ENCODE peak calls at places on chromosomes 6 and 20, in six cellular contexts. P, D, L, M, Z and Y are unnamed samples.

GRCh38 chr20:6333110-6333509 is 210.3 kb upstream of the FERMT1 start:
- DNase-seq in P (no peak), L (no peak), M (no peak), Z (no peak), D (no peak), Y (no peak)

GRCh38 chr6:56370591-56371198 is 123.3 kb upstream of the COL21A1 start:
- DNase-seq in D (peak), P (peak), M (no peak), L (no peak), Z (peak), Y (no peak)

GRCh38 chr20:36275011-36275410 is 31.1 kb upstream of the DLGAP4 start:
- DNase-seq in P (no peak), L (no peak), M (no peak), Z (no peak), D (no peak), Y (peak)

GRCh38 chr6:99933129-99933528 is 60.9 kb downstream of the MCHR2 start:
- DNase-seq in Z (no peak), M (no peak), P (no peak), D (no peak), L (no peak), Y (no peak)

GRCh38 chr6:27575594-27576361 is 102.9 kb upstream of the ZNF184 start:
- DNase-seq in P (peak), M (no peak), Z (no peak), L (no peak), D (no peak), Y (no peak)

GRCh38 chr20:45097485-45098095 is 3.3 kb downstream of the KCNS1 start:
- DNase-seq in D (no peak), P (peak), L (no peak), M (no peak), Z (peak), Y (no peak)

GRCh38 chr20:44979090-44979621 is 12.8 kb downstream of the STK4 start:
- DNase-seq in Z (peak), M (no peak), L (no peak), D (no peak), P (peak), Y (peak)

GRCh38 chr20:51540585-51540984 is 1.9 kb downstream of the NFATC2 start:
- DNase-seq in D (no peak), L (no peak), P (no peak), M (no peak), Z (no peak), Y (no peak)

GRCh38 chr20:39103732-39104131 is 141.6 kb downstream of the DHX35 start:
- DNase-seq in P (no peak), M (no peak), Z (no peak), D (no peak), L (no peak), Y (no peak)

GRCh38 chr6:16712931-16713484 is 48.3 kb downstream of the ATXN1 start:
- DNase-seq in P (peak), L (no peak), M (no peak), D (peak), Z (no peak), Y (peak)

GRCh38 chr6:74851598-74851997 is 354.3 kb downstream of the COL12A1 start:
- DNase-seq in M (no peak), Z (no peak), D (no peak), L (no peak), P (no peak), Y (peak)

GRCh38 chr6:156507656-156508055 is 269.5 kb upstream of the ARID1B start:
- DNase-seq in D (no peak), L (no peak), P (no peak), M (no peak), Z (no peak), Y (no peak)

GRCh38 chr6:15355683-15356099 is 109.8 kb downstream of the JARID2 start:
- DNase-seq in P (no peak), M (no peak), Z (no peak), L (no peak), D (no peak), Y (no peak)

GRCh38 chr6:34142046-34142445 is 3.8 kb downstream of the GRM4 start:
- DNase-seq in L (no peak), D (no peak), M (no peak), P (no peak), Z (no peak), Y (no peak)

GRCh38 chr6:168418151-168418551 is 22.8 kb upstream of the SMOC2 start:
- DNase-seq in L (no peak), Z (no peak), P (no peak), M (no peak), D (peak), Y (peak)

GRCh38 chr6:100803264-100803663 is 77.9 kb downstream of the ASCC3 start:
- DNase-seq in P (peak), Z (no peak), D (no peak), M (no peak), L (no peak), Y (no peak)

GRCh38 chr6:127907960-127908640 is 7.2 kb upstream of the THEMIS start:
- DNase-seq in M (no peak), D (no peak), Z (no peak), P (no peak), L (no peak), Y (no peak)
- H3K4me3 ChIP-seq in M (no peak), D (no peak), Z (no peak), P (no peak), L (no peak), Y (no peak)

DNA sequence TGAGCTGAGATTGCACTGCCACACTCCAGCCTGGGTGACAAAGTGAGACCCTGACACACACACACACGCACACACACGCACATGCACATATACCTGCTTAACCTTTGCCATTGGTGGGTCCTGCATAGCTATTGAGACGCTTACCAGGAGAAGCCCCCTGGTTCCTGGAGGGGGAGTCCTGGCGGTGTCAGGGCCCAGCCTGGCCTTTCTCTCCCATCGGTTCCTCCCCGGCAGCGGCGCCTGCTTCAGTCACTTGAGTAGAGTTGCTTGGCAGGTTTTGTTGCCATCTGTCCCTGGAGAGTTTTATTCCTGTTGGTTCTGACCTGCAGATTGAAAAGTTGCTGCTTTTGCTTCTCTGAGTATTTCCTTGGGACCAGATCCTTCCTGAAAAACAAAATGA is 20.6 kb upstream of the FAM209A start:
- DNase-seq in Z (no peak), D (no peak), M (no peak), L (no peak), P (no peak), Y (peak)
- TF ChIP-seq POLR2A in Z (no peak), D (no peak), M (no peak), L (no peak), P (no peak), Y (no peak)

GRCh38 chr6:166494101-166494441 is 92.4 kb downstream of the RAMACL start:
- DNase-seq in P (no peak), D (no peak), M (no peak), Z (no peak), L (no peak), Y (no peak)

GRCh38 chr6:166495487-166496314 is 90.8 kb downstream of the RAMACL start:
- DNase-seq in D (no peak), M (no peak), L (no peak), P (no peak), Z (no peak), Y (no peak)

GRCh38 chr6:166492092-166492491 is 94.4 kb downstream of the RAMACL start:
- DNase-seq in M (no peak), P (no peak), L (no peak), Z (no peak), D (no peak), Y (no peak)

GRCh38 chr6:166494757-166495486 is 91.6 kb downstream of the RAMACL start:
- DNase-seq in D (no peak), P (no peak), M (no peak), Z (no peak), L (no peak), Y (no peak)

DNA sequence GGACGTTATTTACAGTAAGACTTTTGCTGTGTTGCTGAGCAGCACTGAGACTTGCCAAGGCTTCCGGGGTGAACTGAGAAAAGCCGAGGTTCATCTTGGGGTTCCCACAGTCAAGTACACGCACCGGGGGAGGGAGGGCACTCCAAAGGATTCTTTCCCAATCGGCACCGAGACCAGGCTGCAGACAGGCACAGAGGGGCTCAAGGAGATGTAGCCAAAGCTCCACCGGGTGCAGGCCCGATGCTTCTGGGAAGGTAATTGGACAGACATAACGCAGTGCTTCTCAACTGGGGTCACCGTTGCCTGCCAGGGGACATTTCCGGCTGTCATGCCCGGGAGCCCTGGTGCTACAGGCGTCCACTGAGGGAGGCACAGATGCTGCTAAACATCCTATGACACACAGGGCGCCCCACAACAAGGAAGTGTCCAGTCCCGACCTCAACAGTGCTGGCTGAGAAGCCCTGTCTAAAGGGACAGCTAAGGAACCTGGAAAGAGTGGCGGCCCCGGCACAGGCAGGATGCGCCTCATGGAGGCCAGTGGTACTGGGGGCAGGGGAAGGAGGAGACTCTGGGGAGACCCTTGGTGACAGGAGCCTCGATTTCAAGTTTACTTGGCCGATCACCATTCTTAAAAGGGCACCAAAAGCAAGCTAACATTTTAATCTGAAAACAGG is 92.9 kb downstream of the RAMACL start:
- DNase-seq in P (no peak), L (no peak), D (no peak), M (no peak), Z (no peak), Y (no peak)
- H3K4me3 ChIP-seq in P (no peak), L (no peak), D (no peak), M (no peak), Z (no peak), Y (no peak)

GRCh38 chr20:24654425-24654824 is 185.0 kb downstream of the SYNDIG1 start:
- DNase-seq in L (no peak), M (no peak), P (no peak), D (no peak), Z (no peak), Y (no peak)

GRCh38 chr20:24656391-24656790 is 187.0 kb downstream of the SYNDIG1 start:
- DNase-seq in L (no peak), Z (no peak), D (no peak), M (no peak), P (no peak), Y (no peak)

GRCh38 chr20:24658920-24659660 is 189.7 kb downstream of the SYNDIG1 start:
- DNase-seq in L (no peak), P (no peak), D (no peak), M (no peak), Z (no peak), Y (no peak)

GRCh38 chr20:24657878-24658620 is 188.6 kb downstream of the SYNDIG1 start:
- DNase-seq in L (no peak), Z (no peak), D (no peak), P (no peak), M (no peak), Y (no peak)

GRCh38 chr20:24657211-24657610 is 187.8 kb downstream of the SYNDIG1 start:
- DNase-seq in D (no peak), L (no peak), P (no peak), Z (no peak), M (no peak), Y (no peak)
- TF ChIP-seq POLR2A in D (no peak), L (no peak), P (no peak), Z (no peak), M (no peak), Y (no peak)

GRCh38 chr6:33079575-33079974 is 3.8 kb downstream of the HLA-DPB1 start:
- DNase-seq in D (no peak), M (no peak), Z (no peak), L (no peak), P (no peak), Y (no peak)

GRCh38 chr6:33078442-33078841 is 2.7 kb downstream of the HLA-DPB1 start:
- DNase-seq in M (no peak), P (no peak), Z (no peak), D (no peak), L (no peak), Y (no peak)

GRCh38 chr6:33078919-33079521 is 3.2 kb downstream of the HLA-DPB1 start:
- DNase-seq in P (no peak), Z (no peak), M (no peak), L (no peak), D (no peak), Y (no peak)

GRCh38 chr6:33081098-33081824 is 5.5 kb downstream of the HLA-DPB1 start:
- DNase-seq in D (no peak), P (no peak), M (no peak), L (no peak), Z (no peak), Y (no peak)

GRCh38 chr6:33080127-33081089 is 4.6 kb downstream of the HLA-DPB1 start:
- DNase-seq in Z (peak), D (peak), P (no peak), L (peak), M (peak), Y (no peak)
- H3K4me3 ChIP-seq in Z (peak), D (peak), P (no peak), L (peak), M (peak), Y (peak)

DNA sequence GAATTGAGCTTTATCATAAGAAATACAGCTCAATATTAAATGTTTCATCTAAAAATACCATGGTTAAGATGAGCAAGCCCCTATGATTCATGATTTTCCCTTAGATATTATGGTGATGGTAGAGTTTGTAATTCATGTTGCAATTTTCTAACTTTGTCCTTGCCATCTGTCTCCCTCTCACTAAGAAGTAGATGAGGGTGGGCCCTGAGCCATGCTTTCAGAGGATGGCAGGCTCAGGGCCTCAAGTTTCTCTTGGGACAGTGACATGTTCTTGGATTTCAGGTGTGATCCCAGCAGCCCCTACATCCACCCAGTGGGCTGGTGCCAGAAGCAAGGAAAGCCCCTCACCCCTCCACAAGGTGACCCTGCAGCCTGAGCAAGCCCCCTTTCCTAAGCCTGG is 25.6 kb downstream of the L3MBTL1 start:
- DNase-seq in Z (no peak), L (no peak), M (no peak), D (no peak), P (no peak), Y (peak)
- TF ChIP-seq POLR2A in Z (no peak), L (no peak), M (no peak), D (no peak), P (no peak), Y (no peak)

GRCh38 chr20:50450493-50450826 is 59.7 kb upstream of the PTPN1 start:
- DNase-seq in L (no peak), Z (no peak), D (no peak), P (no peak), M (no peak), Y (no peak)
- H3K4me3 ChIP-seq in L (no peak), Z (no peak), D (no peak), P (no peak), M (no peak), Y (no peak)

DNA sequence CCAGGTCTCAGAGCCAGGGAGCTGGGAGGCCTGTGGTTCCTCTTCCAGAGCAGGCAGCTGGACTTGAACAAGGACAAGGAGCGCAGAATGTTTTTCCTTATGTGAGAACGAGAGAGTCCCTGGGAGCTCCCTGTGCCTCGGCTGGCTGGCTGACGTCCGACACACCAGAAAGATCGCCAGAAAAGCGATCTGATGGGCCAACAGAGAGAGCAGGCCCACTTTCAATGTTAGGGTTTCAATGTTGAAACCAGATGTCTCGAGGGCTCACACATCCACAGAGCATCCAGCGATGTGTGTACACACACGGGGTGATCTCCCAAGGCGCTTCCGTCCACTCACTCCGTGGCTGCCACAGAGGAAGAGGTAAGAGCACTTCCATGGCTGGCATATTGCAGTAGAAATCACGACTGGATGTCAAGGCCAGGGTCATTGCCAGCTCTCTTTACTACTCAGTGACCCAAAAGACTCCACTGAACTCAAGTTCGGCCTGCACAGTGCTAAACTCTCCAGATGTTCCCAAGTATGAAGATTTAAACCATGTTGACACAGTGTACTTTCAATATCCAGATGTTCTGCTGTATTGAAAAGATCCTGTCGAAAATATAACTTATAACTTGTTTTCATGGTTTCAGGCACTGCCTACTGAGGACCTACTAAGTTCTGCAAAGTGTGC is 70.8 kb upstream of the FOXC1 start:
- DNase-seq in P (no peak), M (no peak), Z (no peak), L (no peak), D (no peak), Y (no peak)
- TF ChIP-seq POLR2A in P (no peak), M (no peak), Z (no peak), L (no peak), D (no peak), Y (no peak)